ENCODE peak calls at places on chromosomes 16 and 17, in six cellular contexts. Q, B, G, E, Z and T are unnamed samples.
A peak's percentile ranks its signal among the peaks of the same experiment; 100 is the strongest.

GRCh38 chr16:84509032-84509950 is 4.8 kb upstream of the MEAK7 start:
- DNase-seq in Q (no peak), B (no peak), G (no peak), E (no peak), Z (peak; percentile 17), T (no peak)

GRCh38 chr17:69898606-69899005 is 176.4 kb upstream of the KCNJ16 start:
- DNase-seq in Q (no peak), B (peak; percentile 44), G (no peak), E (no peak), Z (no peak), T (no peak)

GRCh38 chr16:71952818-71953217 is 47.4 kb downstream of the PKD1L3 start:
- DNase-seq in Q (no peak), B (no peak), G (no peak), E (no peak), Z (no peak), T (no peak)

GRCh38 chr17:40015005-40015997 is at the start of gene CSF3:
- DNase-seq in Q (no peak), B (peak; percentile 43), G (no peak), E (no peak), Z (no peak), T (no peak)

GRCh38 chr17:82196273-82196672 is 16.4 kb downstream of the CCDC57 start:
- DNase-seq in Q (no peak), B (no peak), G (no peak), E (no peak), Z (no peak), T (no peak)

GRCh38 chr17:43581130-43581529 is 35.0 kb upstream of the ETV4 start:
- DNase-seq in Q (no peak), B (no peak), G (no peak), E (no peak), Z (no peak), T (no peak)

GRCh38 chr17:76051071-76051467 is 21.2 kb downstream of the SRP68 start:
- DNase-seq in Q (no peak), B (no peak), G (no peak), E (no peak), Z (no peak), T (no peak)

GRCh38 chr17:59798111-59798510 is 90.7 kb downstream of the VMP1 start:
- DNase-seq in Q (no peak), B (no peak), G (no peak), E (no peak), Z (no peak), T (no peak)

GRCh38 chr17:79672496-79672895 is 58.2 kb upstream of the ENPP7 start:
- DNase-seq in Q (no peak), B (no peak), G (no peak), E (no peak), Z (no peak), T (no peak)

GRCh38 chr17:66975614-66976378 is 11.3 kb downstream of the CACNG4 start:
- DNase-seq in Q (no peak), B (no peak), G (no peak), E (no peak), Z (peak; percentile 37), T (no peak)

GRCh38 chr16:8130197-8130596 is 460.1 kb downstream of the TMEM114 start:
- DNase-seq in Q (no peak), B (no peak), G (no peak), E (no peak), Z (no peak), T (no peak)

GRCh38 chr17:48025904-48026502 is 11.6 kb downstream of the COPZ2 start:
- DNase-seq in Q (peak; percentile 74), B (peak; percentile 39), G (peak; percentile 45), E (no peak), Z (no peak), T (no peak)

GRCh38 chr16:48542020-48542473 is 67.9 kb downstream of the N4BP1 start:
- DNase-seq in Q (peak; percentile 75), B (peak; percentile 83), G (no peak), E (no peak), Z (peak; percentile 47), T (no peak)

GRCh38 chr17:13626703-13627102 is 25.0 kb upstream of the HS3ST3A1 start:
- DNase-seq in Q (no peak), B (peak; percentile 85), G (no peak), E (no peak), Z (no peak), T (no peak)

GRCh38 chr17:35947156-35947585 is 3.7 kb upstream of the LYZL6 start:
- DNase-seq in Q (no peak), B (peak; percentile 53), G (no peak), E (peak; percentile 25), Z (peak; percentile 63), T (no peak)

GRCh38 chr17:75877752-75878173 is 618 bp downstream of the TRIM47 start:
- DNase-seq in Q (peak; percentile 86), B (peak; percentile 90), G (no peak), E (peak; percentile 44), Z (peak; percentile 78), T (no peak)

GRCh38 chr16:79751785-79752184 is 151.2 kb upstream of the MAF start:
- DNase-seq in Q (peak; percentile 82), B (peak; percentile 75), G (peak; percentile 86), E (no peak), Z (no peak), T (no peak)

GRCh38 chr17:39548494-39548893 is 59.2 kb downstream of the NEUROD2 start:
- DNase-seq in Q (peak; percentile 57), B (peak; percentile 26), G (no peak), E (no peak), Z (no peak), T (no peak)

GRCh38 chr17:43479948-43480347 is 3.8 kb upstream of the DHX8 start:
- DNase-seq in Q (no peak), B (no peak), G (no peak), E (no peak), Z (no peak), T (no peak)

GRCh38 chr16:50036426-50036825 is 11.4 kb downstream of the CNEP1R1 start:
- DNase-seq in Q (no peak), B (no peak), G (no peak), E (no peak), Z (no peak), T (no peak)

GRCh38 chr17:5587431-5588032 is 3.2 kb upstream of the NLRP1 start:
- DNase-seq in Q (peak; percentile 71), B (peak; percentile 87), G (peak; percentile 44), E (no peak), Z (peak; percentile 73), T (no peak)

GRCh38 chr16:56355221-56355620 is 70.1 kb downstream of the AMFR start:
- DNase-seq in Q (no peak), B (no peak), G (no peak), E (no peak), Z (no peak), T (no peak)

GRCh38 chr16:85310868-85311585 is 198.8 kb upstream of the CIBAR2 start:
- DNase-seq in Q (no peak), B (no peak), G (no peak), E (no peak), Z (no peak), T (no peak)

GRCh38 chr16:88633684-88634140 is 4.7 kb upstream of the IL17C start:
- DNase-seq in Q (no peak), B (peak; percentile 45), G (no peak), E (peak; percentile 40), Z (peak; percentile 68), T (no peak)

DNA sequence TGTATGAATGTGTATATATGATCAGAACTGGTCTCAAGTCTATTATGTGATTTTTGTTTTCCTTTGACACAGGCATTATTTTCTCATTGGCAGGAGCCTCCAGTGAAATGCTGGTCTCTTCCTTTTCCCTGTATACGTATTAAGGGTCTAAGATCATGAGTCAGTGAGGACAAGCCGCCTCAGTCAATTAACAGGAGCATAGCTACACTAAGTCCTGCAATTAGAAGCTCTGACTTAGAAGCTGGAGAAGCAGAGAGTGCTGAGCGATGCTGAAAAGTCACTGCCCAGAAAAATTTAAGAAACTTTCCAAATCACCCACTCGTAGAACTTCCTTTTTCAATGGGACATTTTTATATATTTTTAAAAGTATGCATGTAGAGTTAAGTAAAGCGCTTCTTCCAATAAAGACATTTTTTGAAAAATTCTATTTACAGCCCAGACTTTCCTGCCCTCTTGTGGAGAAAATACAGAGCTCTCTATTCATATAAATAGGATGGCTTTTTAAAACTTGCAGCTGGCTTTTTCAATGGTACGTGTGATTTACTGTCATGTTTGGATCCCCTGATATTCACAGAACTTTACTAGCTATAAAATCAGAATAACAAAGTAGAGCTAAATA is 70.1 kb upstream of the PSMD7 start:
- DNase-seq in Q (no peak), B (peak; percentile 32), G (no peak), E (no peak), Z (no peak), T (no peak)
- TF ChIP-seq CTCF in Q (peak; percentile 16), B (peak; percentile 42), G (no peak), E (no peak), Z (peak; percentile 12), T (peak; percentile 55)

GRCh38 chr17:58270476-58271290 is 10.1 kb downstream of the MPO start:
- DNase-seq in Q (no peak), B (no peak), G (no peak), E (no peak), Z (no peak), T (no peak)
- TF ChIP-seq CTCF in Q (no peak), B (no peak), G (no peak), E (no peak), Z (peak; percentile 30), T (no peak)

GRCh38 chr17:2986925-2987324 is 76.5 kb downstream of the OR1D5 start:
- DNase-seq in Q (peak; percentile 16), B (no peak), G (no peak), E (no peak), Z (no peak), T (no peak)

GRCh38 chr17:2980211-2980903 is 83.0 kb downstream of the OR1D5 start:
- DNase-seq in Q (peak; percentile 46), B (no peak), G (no peak), E (no peak), Z (no peak), T (no peak)

GRCh38 chr17:2981325-2981724 is 82.1 kb downstream of the OR1D5 start:
- DNase-seq in Q (peak; percentile 12), B (no peak), G (no peak), E (no peak), Z (no peak), T (no peak)

GRCh38 chr17:2980904-2981246 is 82.5 kb downstream of the OR1D5 start:
- DNase-seq in Q (peak; percentile 35), B (no peak), G (no peak), E (no peak), Z (no peak), T (no peak)

DNA sequence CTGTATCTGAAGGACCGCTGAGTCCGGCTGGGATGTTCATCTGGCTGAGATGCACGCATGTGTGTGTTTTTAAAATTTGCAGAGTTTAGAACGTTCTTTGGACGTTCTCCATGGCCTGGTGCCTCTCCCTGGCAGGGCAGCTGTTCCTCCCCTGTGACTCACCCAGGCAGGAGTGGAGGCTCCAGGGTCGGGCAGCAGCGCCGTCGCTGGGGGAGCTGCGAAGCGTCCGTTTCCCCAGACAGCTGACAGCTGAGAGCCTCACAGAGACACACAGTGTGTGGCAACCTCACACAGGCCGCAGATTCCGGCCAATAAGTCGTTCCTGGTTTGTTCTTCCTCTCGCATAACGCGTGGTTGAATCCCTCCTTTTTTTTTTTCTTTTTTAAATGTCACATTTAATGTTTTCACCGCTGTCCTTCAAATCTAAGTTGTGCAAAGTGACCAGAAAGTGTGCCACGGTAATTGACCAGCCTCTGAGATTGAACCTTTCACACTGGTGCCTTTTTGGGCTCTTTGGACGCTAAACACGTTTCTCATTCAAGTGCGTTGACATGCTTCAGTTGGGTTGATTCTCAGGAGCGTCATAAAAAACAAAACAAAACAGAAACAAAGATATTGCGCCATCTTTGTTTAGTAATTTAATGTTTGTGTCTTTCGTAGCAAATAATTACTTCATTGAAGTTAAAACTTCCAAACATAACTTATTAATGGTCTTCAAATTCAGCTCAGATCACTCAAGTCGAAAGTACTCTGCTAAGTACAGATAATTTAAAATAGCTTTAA is 80.4 kb downstream of the OR1D5 start:
- DNase-seq in Q (peak; percentile 83), B (peak; percentile 97), G (peak; percentile 75), E (no peak), Z (no peak), T (peak; percentile 75)
- TF ChIP-seq CTCF in Q (peak; percentile 45), B (peak; percentile 35), G (no peak), E (no peak), Z (no peak), T (peak; percentile 65)

GRCh38 chr16:22123146-22123545 is 30.8 kb downstream of the VWA3A start:
- DNase-seq in Q (no peak), B (peak; percentile 6), G (no peak), E (no peak), Z (peak; percentile 16), T (no peak)
- TF ChIP-seq CTCF in Q (no peak), B (no peak), G (no peak), E (no peak), Z (no peak), T (no peak)